ENCODE peak calls at places on chromosomes 4 and X, in ten cellular contexts. One of them, this sample, is unnamed.
A peak's percentile ranks its signal among the peaks of the same experiment; 100 is the strongest.

GRCh38 chr4:158782539-158783360 is 13.9 kb downstream of the FNIP2 start:
- DNase-seq in kidney epithelial cell: no peak
- DNase-seq in upper lobe of right lung: no peak
- DNase-seq in HepG2: peak; percentile 72
- DNase-seq in heart left ventricle: no peak
- DNase-seq in osteocyte: no peak
- DNase-seq in cardiac fibroblast: no peak
- DNase-seq in Panc1: no peak
- DNase-seq in sigmoid colon: no peak
- DNase-seq in fibroblast of the aortic adventitia: peak; percentile 58
- DNase-seq in this sample: no peak

GRCh38 chrX:41759817-41760216 is 35.8 kb downstream of the GPR82 start:
- DNase-seq in kidney epithelial cell: no peak
- DNase-seq in cardiac fibroblast: peak; percentile 56
- DNase-seq in osteocyte: no peak
- DNase-seq in upper lobe of right lung: no peak
- DNase-seq in sigmoid colon: no peak
- DNase-seq in heart left ventricle: no peak
- DNase-seq in fibroblast of the aortic adventitia: peak; percentile 47
- DNase-seq in Panc1: no peak
- DNase-seq in HepG2: peak; percentile 4
- DNase-seq in this sample: no peak

GRCh38 chr4:136918772-136919171 is 613.5 kb downstream of the PCDH18 start:
- DNase-seq in cardiac fibroblast: no peak
- DNase-seq in fibroblast of the aortic adventitia: no peak
- DNase-seq in kidney epithelial cell: no peak
- DNase-seq in osteocyte: no peak
- DNase-seq in Panc1: no peak
- DNase-seq in sigmoid colon: no peak
- DNase-seq in heart left ventricle: no peak
- DNase-seq in upper lobe of right lung: no peak
- DNase-seq in HepG2: no peak
- DNase-seq in this sample: no peak

GRCh38 chr4:82678046-82678445 is 116.3 kb upstream of the TMEM150C start:
- DNase-seq in HepG2: no peak
- DNase-seq in upper lobe of right lung: no peak
- DNase-seq in cardiac fibroblast: no peak
- DNase-seq in kidney epithelial cell: no peak
- DNase-seq in Panc1: no peak
- DNase-seq in sigmoid colon: no peak
- DNase-seq in fibroblast of the aortic adventitia: no peak
- DNase-seq in osteocyte: no peak
- DNase-seq in heart left ventricle: no peak
- DNase-seq in this sample: no peak

GRCh38 chr4:184380707-184381106 is 93.6 kb downstream of the IRF2 start:
- DNase-seq in heart left ventricle: no peak
- DNase-seq in upper lobe of right lung: no peak
- DNase-seq in sigmoid colon: no peak
- DNase-seq in fibroblast of the aortic adventitia: no peak
- DNase-seq in cardiac fibroblast: no peak
- DNase-seq in HepG2: no peak
- DNase-seq in Panc1: no peak
- DNase-seq in kidney epithelial cell: no peak
- DNase-seq in osteocyte: no peak
- DNase-seq in this sample: no peak

GRCh38 chr4:47784222-47784621 is 53.6 kb downstream of the CORIN start:
- DNase-seq in fibroblast of the aortic adventitia: no peak
- DNase-seq in upper lobe of right lung: no peak
- DNase-seq in sigmoid colon: no peak
- DNase-seq in Panc1: no peak
- DNase-seq in HepG2: no peak
- DNase-seq in cardiac fibroblast: no peak
- DNase-seq in heart left ventricle: no peak
- DNase-seq in osteocyte: no peak
- DNase-seq in kidney epithelial cell: no peak
- DNase-seq in this sample: no peak

GRCh38 chr4:165378763-165379631 is at the start of gene CPE:
- DNase-seq in HepG2: peak; percentile 81
- DNase-seq in upper lobe of right lung: peak; percentile 90
- DNase-seq in cardiac fibroblast: peak; percentile 79
- DNase-seq in heart left ventricle: peak; percentile 76
- DNase-seq in Panc1: no peak
- DNase-seq in osteocyte: peak; percentile 94
- DNase-seq in kidney epithelial cell: no peak
- DNase-seq in sigmoid colon: peak; percentile 82
- DNase-seq in fibroblast of the aortic adventitia: peak; percentile 71
- DNase-seq in this sample: peak; percentile 96

GRCh38 chr4:142095886-142096605 is 459.7 kb downstream of the IL15 start:
- DNase-seq in upper lobe of right lung: no peak
- DNase-seq in Panc1: peak; percentile 47
- DNase-seq in cardiac fibroblast: peak; percentile 93
- DNase-seq in HepG2: no peak
- DNase-seq in kidney epithelial cell: peak; percentile 87
- DNase-seq in fibroblast of the aortic adventitia: peak; percentile 98
- DNase-seq in heart left ventricle: no peak
- DNase-seq in osteocyte: no peak
- DNase-seq in sigmoid colon: peak; percentile 75
- DNase-seq in this sample: no peak

GRCh38 chrX:119734897-119735339 is 23.5 kb upstream of the SOWAHD start:
- DNase-seq in cardiac fibroblast: peak; percentile 26
- DNase-seq in Panc1: no peak
- DNase-seq in kidney epithelial cell: no peak
- DNase-seq in upper lobe of right lung: peak; percentile 72
- DNase-seq in HepG2: no peak
- DNase-seq in fibroblast of the aortic adventitia: no peak
- DNase-seq in sigmoid colon: peak; percentile 78
- DNase-seq in heart left ventricle: peak; percentile 26
- DNase-seq in osteocyte: no peak
- DNase-seq in this sample: no peak

GRCh38 chr4:112536123-112536522 is 20.1 kb upstream of the NEUROG2 start:
- DNase-seq in cardiac fibroblast: no peak
- DNase-seq in heart left ventricle: no peak
- DNase-seq in upper lobe of right lung: no peak
- DNase-seq in Panc1: no peak
- DNase-seq in osteocyte: no peak
- DNase-seq in HepG2: no peak
- DNase-seq in kidney epithelial cell: no peak
- DNase-seq in sigmoid colon: no peak
- DNase-seq in fibroblast of the aortic adventitia: no peak
- DNase-seq in this sample: no peak

GRCh38 chr4:165095291-165095690 is 17.4 kb downstream of the TMEM192 start:
- DNase-seq in osteocyte: no peak
- DNase-seq in upper lobe of right lung: no peak
- DNase-seq in cardiac fibroblast: no peak
- DNase-seq in heart left ventricle: no peak
- DNase-seq in Panc1: no peak
- DNase-seq in HepG2: no peak
- DNase-seq in fibroblast of the aortic adventitia: no peak
- DNase-seq in kidney epithelial cell: no peak
- DNase-seq in sigmoid colon: no peak
- DNase-seq in this sample: no peak

GRCh38 chrX:135086197-135086854 is 34.0 kb downstream of the ETDB start:
- DNase-seq in upper lobe of right lung: no peak
- DNase-seq in sigmoid colon: no peak
- DNase-seq in HepG2: peak; percentile 39
- DNase-seq in Panc1: peak; percentile 71
- DNase-seq in heart left ventricle: no peak
- DNase-seq in cardiac fibroblast: peak; percentile 75
- DNase-seq in fibroblast of the aortic adventitia: peak; percentile 77
- DNase-seq in osteocyte: no peak
- DNase-seq in kidney epithelial cell: peak; percentile 34
- DNase-seq in this sample: no peak

GRCh38 chrX:139936259-139936658 is 3.4 kb upstream of the ATP11C start:
- DNase-seq in cardiac fibroblast: no peak
- DNase-seq in sigmoid colon: no peak
- DNase-seq in heart left ventricle: no peak
- DNase-seq in osteocyte: no peak
- DNase-seq in fibroblast of the aortic adventitia: no peak
- DNase-seq in HepG2: no peak
- DNase-seq in Panc1: no peak
- DNase-seq in kidney epithelial cell: no peak
- DNase-seq in upper lobe of right lung: no peak
- DNase-seq in this sample: no peak

GRCh38 chr4:70734168-70734954 is 12.6 kb downstream of the RUFY3 start:
- DNase-seq in kidney epithelial cell: peak; percentile 18
- DNase-seq in HepG2: peak; percentile 12
- DNase-seq in cardiac fibroblast: peak; percentile 61
- DNase-seq in fibroblast of the aortic adventitia: peak; percentile 63
- DNase-seq in upper lobe of right lung: no peak
- DNase-seq in osteocyte: no peak
- DNase-seq in Panc1: no peak
- DNase-seq in sigmoid colon: no peak
- DNase-seq in heart left ventricle: no peak
- DNase-seq in this sample: no peak

GRCh38 chr4:53810643-53811042 is 219.4 kb upstream of the LNX1 start:
- DNase-seq in HepG2: no peak
- DNase-seq in heart left ventricle: no peak
- DNase-seq in upper lobe of right lung: no peak
- DNase-seq in cardiac fibroblast: no peak
- DNase-seq in fibroblast of the aortic adventitia: no peak
- DNase-seq in sigmoid colon: no peak
- DNase-seq in osteocyte: peak; percentile 76
- DNase-seq in kidney epithelial cell: no peak
- DNase-seq in Panc1: no peak
- DNase-seq in this sample: no peak

GRCh38 chrX:2136848-2137247 is 363.9 kb downstream of the DHRSX start:
- DNase-seq in cardiac fibroblast: no peak
- DNase-seq in HepG2: no peak
- DNase-seq in fibroblast of the aortic adventitia: no peak
- DNase-seq in sigmoid colon: no peak
- DNase-seq in osteocyte: no peak
- DNase-seq in kidney epithelial cell: no peak
- DNase-seq in upper lobe of right lung: no peak
- DNase-seq in heart left ventricle: no peak
- DNase-seq in Panc1: no peak
- DNase-seq in this sample: no peak

GRCh38 chr4:8385611-8386010 is 54.9 kb downstream of the ACOX3 start:
- DNase-seq in upper lobe of right lung: no peak
- DNase-seq in cardiac fibroblast: no peak
- DNase-seq in Panc1: no peak
- DNase-seq in HepG2: no peak
- DNase-seq in kidney epithelial cell: no peak
- DNase-seq in osteocyte: no peak
- DNase-seq in heart left ventricle: no peak
- DNase-seq in sigmoid colon: no peak
- DNase-seq in fibroblast of the aortic adventitia: no peak
- DNase-seq in this sample: peak; percentile 47

DNA sequence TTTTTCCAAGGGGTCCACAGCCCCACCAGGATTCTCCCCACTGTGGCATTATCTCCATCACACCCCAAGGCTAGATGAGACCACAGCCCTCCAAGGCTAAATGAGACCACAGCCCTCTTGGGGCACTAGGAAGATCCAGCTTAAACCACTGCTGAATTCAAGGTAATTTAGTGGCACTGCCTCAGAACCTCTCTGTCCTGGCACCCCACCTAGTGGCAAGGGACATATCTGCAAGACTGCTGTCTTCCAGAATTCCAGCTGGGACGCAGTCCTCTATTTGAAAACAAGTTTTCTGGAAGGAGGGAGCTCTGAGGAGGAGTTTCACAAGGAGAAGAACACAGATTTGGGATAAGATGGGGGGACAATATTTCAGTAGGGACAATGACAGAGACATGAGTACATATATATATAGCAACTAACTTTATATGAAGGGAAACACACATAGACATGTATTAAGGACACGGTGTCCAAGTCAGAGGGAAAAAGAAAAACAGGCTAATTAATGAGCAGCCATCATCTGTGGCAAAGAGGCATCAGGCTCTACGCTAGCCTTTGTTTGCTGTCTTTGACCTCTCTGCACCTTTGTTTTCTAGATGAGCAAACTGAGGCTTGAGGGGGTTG is 9.3 kb downstream of the CETN2 start:
- DNase-seq in cardiac fibroblast: peak; percentile 45
- DNase-seq in heart left ventricle: no peak
- DNase-seq in Panc1: no peak
- DNase-seq in upper lobe of right lung: no peak
- DNase-seq in fibroblast of the aortic adventitia: peak; percentile 29
- DNase-seq in osteocyte: no peak
- DNase-seq in HepG2: peak; percentile 23
- DNase-seq in sigmoid colon: no peak
- DNase-seq in kidney epithelial cell: no peak
- DNase-seq in this sample: no peak
- TF ChIP-seq CTCF in cardiac fibroblast: peak; percentile 69
- TF ChIP-seq CTCF in heart left ventricle: peak; percentile 32
- TF ChIP-seq CTCF in Panc1: peak; percentile 85
- TF ChIP-seq CTCF in upper lobe of right lung: peak; percentile 44
- TF ChIP-seq CTCF in fibroblast of the aortic adventitia: peak; percentile 57
- TF ChIP-seq CTCF in osteocyte: peak; percentile 48
- TF ChIP-seq CTCF in HepG2: peak; percentile 61
- TF ChIP-seq CTCF in sigmoid colon: peak; percentile 22
- TF ChIP-seq CTCF in kidney epithelial cell: peak; percentile 58
- TF ChIP-seq CTCF in this sample: peak; percentile 71

GRCh38 chr4:40923326-40924095 is 173.8 kb downstream of the NSUN7 start:
- DNase-seq in upper lobe of right lung: no peak
- DNase-seq in HepG2: no peak
- DNase-seq in heart left ventricle: no peak
- DNase-seq in fibroblast of the aortic adventitia: no peak
- DNase-seq in kidney epithelial cell: no peak
- DNase-seq in sigmoid colon: no peak
- DNase-seq in Panc1: no peak
- DNase-seq in osteocyte: no peak
- DNase-seq in cardiac fibroblast: no peak
- DNase-seq in this sample: no peak
- TF ChIP-seq CTCF in upper lobe of right lung: no peak
- TF ChIP-seq CTCF in HepG2: no peak
- TF ChIP-seq CTCF in heart left ventricle: no peak
- TF ChIP-seq CTCF in fibroblast of the aortic adventitia: no peak
- TF ChIP-seq CTCF in kidney epithelial cell: no peak
- TF ChIP-seq CTCF in sigmoid colon: no peak
- TF ChIP-seq CTCF in Panc1: no peak
- TF ChIP-seq CTCF in osteocyte: no peak
- TF ChIP-seq CTCF in cardiac fibroblast: no peak
- TF ChIP-seq CTCF in this sample: no peak

GRCh38 chrX:154914052-154914451 is 27.9 kb downstream of the F8A1 start:
- DNase-seq in upper lobe of right lung: no peak
- DNase-seq in fibroblast of the aortic adventitia: no peak
- DNase-seq in HepG2: no peak
- DNase-seq in osteocyte: no peak
- DNase-seq in sigmoid colon: no peak
- DNase-seq in cardiac fibroblast: no peak
- DNase-seq in Panc1: no peak
- DNase-seq in kidney epithelial cell: no peak
- DNase-seq in heart left ventricle: no peak
- DNase-seq in this sample: no peak

GRCh38 chrX:154908821-154909220 is 22.7 kb downstream of the F8A1 start:
- DNase-seq in kidney epithelial cell: no peak
- DNase-seq in fibroblast of the aortic adventitia: no peak
- DNase-seq in Panc1: no peak
- DNase-seq in heart left ventricle: no peak
- DNase-seq in HepG2: no peak
- DNase-seq in upper lobe of right lung: no peak
- DNase-seq in osteocyte: no peak
- DNase-seq in sigmoid colon: no peak
- DNase-seq in cardiac fibroblast: no peak
- DNase-seq in this sample: no peak
- TF ChIP-seq CTCF in kidney epithelial cell: no peak
- TF ChIP-seq CTCF in fibroblast of the aortic adventitia: no peak
- TF ChIP-seq CTCF in Panc1: no peak
- TF ChIP-seq CTCF in heart left ventricle: no peak
- TF ChIP-seq CTCF in HepG2: no peak
- TF ChIP-seq CTCF in upper lobe of right lung: no peak
- TF ChIP-seq CTCF in osteocyte: no peak
- TF ChIP-seq CTCF in sigmoid colon: no peak
- TF ChIP-seq CTCF in cardiac fibroblast: no peak
- TF ChIP-seq CTCF in this sample: no peak

GRCh38 chr4:32249040-32249439 is 1528.9 kb downstream of the PCDH7 start:
- DNase-seq in osteocyte: no peak
- DNase-seq in upper lobe of right lung: no peak
- DNase-seq in cardiac fibroblast: no peak
- DNase-seq in fibroblast of the aortic adventitia: no peak
- DNase-seq in heart left ventricle: no peak
- DNase-seq in sigmoid colon: no peak
- DNase-seq in Panc1: no peak
- DNase-seq in kidney epithelial cell: no peak
- DNase-seq in HepG2: no peak
- DNase-seq in this sample: no peak
- TF ChIP-seq CTCF in osteocyte: no peak
- TF ChIP-seq CTCF in upper lobe of right lung: no peak
- TF ChIP-seq CTCF in cardiac fibroblast: no peak
- TF ChIP-seq CTCF in fibroblast of the aortic adventitia: no peak
- TF ChIP-seq CTCF in heart left ventricle: no peak
- TF ChIP-seq CTCF in sigmoid colon: no peak
- TF ChIP-seq CTCF in Panc1: no peak
- TF ChIP-seq CTCF in kidney epithelial cell: no peak
- TF ChIP-seq CTCF in HepG2: no peak
- TF ChIP-seq CTCF in this sample: no peak

This sample was measured in chondrocyte.